ENCODE peak calls at places on chromosome 21, in four cellular contexts. Y is NCI-H524; H is stimulated activated CD8-positive, alpha-beta memory T cell treated with anti-CD3 and anti-CD28 coated beads, Interleukin-4, amount 100 ng/mL, for 24 hours; Q is fibroblast of the aortic adventitia. B is an unnamed sample.
A peak's percentile ranks its signal among the peaks of the same experiment; 100 is the strongest.

GRCh38 chr21:30014883-30015282 is 75.1 kb upstream of the GRIK1 start:
- DNase-seq in Y (no peak), H (no peak), Q (no peak), B (no peak)

GRCh38 chr21:26443867-26444266 is 129.2 kb downstream of the CYYR1 start:
- DNase-seq in Y (no peak), H (no peak), Q (peak; percentile 62), B (no peak)

GRCh38 chr21:38438476-38438893 is 59.8 kb downstream of the ERG start:
- DNase-seq in Y (no peak), H (no peak), Q (peak; percentile 97), B (no peak)

GRCh38 chr21:33259428-33259827 is 6.7 kb upstream of the IL10RB start:
- DNase-seq in Y (no peak), H (no peak), Q (no peak), B (no peak)

GRCh38 chr21:37700641-37701202 is 215.5 kb downstream of the KCNJ6 start:
- DNase-seq in Y (peak; percentile 94), H (no peak), Q (peak; percentile 79), B (no peak)

GRCh38 chr21:16634522-16634914 is 878.3 kb upstream of the CXADR start:
- DNase-seq in Y (peak; percentile 44), H (no peak), Q (no peak), B (no peak)

GRCh38 chr21:44524412-44525371 is 15.3 kb downstream of the KRTAP10-1 start:
- DNase-seq in Y (no peak), H (no peak), Q (no peak), B (no peak)

GRCh38 chr21:22941779-22942178 is 1943.6 kb downstream of the NCAM2 start:
- DNase-seq in Y (no peak), H (no peak), Q (no peak), B (no peak)

GRCh38 chr21:44763451-44764318 is 37.9 kb downstream of the UBE2G2 start:
- DNase-seq in Y (no peak), H (no peak), Q (no peak), B (no peak)